ENCODE peak calls at places on chromosomes 7 and 10, in six cellular contexts. B is A172; Z is anterior cingulate cortex; W is natural killer cell treated with Interleukin-12 subunit alpha and Interleukin-12 subunit beta and Interleukin-15 and Interleukin-18, amount 100 ng/mL, for 72 hours; M is NCI-H2171; S is GM13976. D is an unnamed sample.

GRCh38 chr7:129969881-129970446 is 17.2 kb upstream of the UBE2H start:
- DNase-seq in Z (no peak), M (no peak), W (no peak), S (no peak), B (peak; percentile 92), D (peak; percentile 71)

GRCh38 chr7:128893251-128894100 is 17.0 kb downstream of the KCP start:
- DNase-seq in W (peak; percentile 49), M (no peak), Z (no peak), S (no peak), B (no peak), D (no peak)

GRCh38 chr7:106071356-106071998 is 40.6 kb downstream of the SYPL1 start:
- DNase-seq in S (peak; percentile 85), B (no peak), M (no peak), W (peak; percentile 78), Z (no peak), D (no peak)

GRCh38 chr10:69479241-69479730 is 28.0 kb downstream of the TSPAN15 start:
- DNase-seq in Z (peak; percentile 59), B (no peak), W (no peak), S (no peak), M (no peak), D (no peak)

GRCh38 chr7:111112439-111112838 is 21.5 kb downstream of the LRRN3 start:
- DNase-seq in B (no peak), Z (no peak), W (no peak), M (no peak), S (no peak), D (no peak)

GRCh38 chr10:102352066-102352715 is 43.3 kb upstream of the NFKB2 start:
- DNase-seq in Z (peak; percentile 10), S (peak; percentile 72), B (peak; percentile 60), M (peak; percentile 18), W (peak; percentile 66), D (no peak)

GRCh38 chr10:17335065-17335464 is 107.0 kb downstream of the VIM start:
- DNase-seq in B (peak; percentile 74), Z (no peak), S (no peak), M (no peak), W (no peak), D (no peak)

GRCh38 chr10:59273453-59273852 is 88.9 kb downstream of the FAM13C start:
- DNase-seq in M (no peak), S (no peak), B (no peak), W (no peak), Z (no peak), D (no peak)